ENCODE peak calls at places on chromosomes 2 and 18, in eight cellular contexts. One of them, this sample, is unnamed.

GRCh38 chr2:239846789-239847676 is 178.1 kb downstream of the NDUFA10 start:
- DNase-seq in AG10803: no peak
- DNase-seq in vagina: peak
- DNase-seq in GM10248: no peak
- DNase-seq in uterus: no peak
- DNase-seq in sigmoid colon: no peak
- DNase-seq in IMR-90: no peak
- DNase-seq in PC-3: no peak
- DNase-seq in this sample: no peak

GRCh38 chr2:205494856-205495255 is 187.4 kb upstream of the NRP2 start:
- DNase-seq in AG10803: peak
- DNase-seq in vagina: no peak
- DNase-seq in GM10248: no peak
- DNase-seq in uterus: no peak
- DNase-seq in sigmoid colon: no peak
- DNase-seq in IMR-90: peak
- DNase-seq in PC-3: no peak
- DNase-seq in this sample: no peak

GRCh38 chr2:213834331-213834730 is 550.1 kb downstream of the SPAG16 start:
- DNase-seq in AG10803: peak
- DNase-seq in vagina: no peak
- DNase-seq in GM10248: no peak
- DNase-seq in uterus: no peak
- DNase-seq in sigmoid colon: no peak
- DNase-seq in IMR-90: peak
- DNase-seq in PC-3: peak
- DNase-seq in this sample: no peak

GRCh38 chr2:201580486-201580885 is 62.8 kb downstream of the TMEM237 start:
- DNase-seq in AG10803: peak
- DNase-seq in vagina: no peak
- DNase-seq in GM10248: no peak
- DNase-seq in uterus: no peak
- DNase-seq in sigmoid colon: no peak
- DNase-seq in IMR-90: peak
- DNase-seq in PC-3: no peak
- DNase-seq in this sample: no peak

GRCh38 chr2:47266939-47267338 is 111.8 kb upstream of the STPG4 start:
- DNase-seq in AG10803: no peak
- DNase-seq in vagina: no peak
- DNase-seq in GM10248: no peak
- DNase-seq in uterus: no peak
- DNase-seq in sigmoid colon: peak
- DNase-seq in IMR-90: no peak
- DNase-seq in PC-3: no peak
- DNase-seq in this sample: no peak

GRCh38 chr2:47559079-47559684 is 156.2 kb downstream of the MSH2 start:
- DNase-seq in AG10803: no peak
- DNase-seq in vagina: no peak
- DNase-seq in GM10248: no peak
- DNase-seq in uterus: no peak
- DNase-seq in sigmoid colon: no peak
- DNase-seq in IMR-90: peak
- DNase-seq in PC-3: peak
- DNase-seq in this sample: no peak

GRCh38 chr2:8435608-8436007 is 246.2 kb upstream of the ID2 start:
- DNase-seq in AG10803: peak
- DNase-seq in vagina: no peak
- DNase-seq in GM10248: no peak
- DNase-seq in uterus: no peak
- DNase-seq in sigmoid colon: peak
- DNase-seq in IMR-90: no peak
- DNase-seq in PC-3: no peak
- DNase-seq in this sample: no peak

GRCh38 chr18:22563098-22563707 is 145.5 kb upstream of the CTAGE1 start:
- DNase-seq in AG10803: peak
- DNase-seq in vagina: no peak
- DNase-seq in GM10248: peak
- DNase-seq in uterus: peak
- DNase-seq in sigmoid colon: no peak
- DNase-seq in IMR-90: peak
- DNase-seq in PC-3: peak
- DNase-seq in this sample: no peak

GRCh38 chr18:11950824-11951223 is 30.5 kb upstream of the IMPA2 start:
- DNase-seq in AG10803: no peak
- DNase-seq in vagina: no peak
- DNase-seq in GM10248: no peak
- DNase-seq in uterus: no peak
- DNase-seq in sigmoid colon: no peak
- DNase-seq in IMR-90: no peak
- DNase-seq in PC-3: no peak
- DNase-seq in this sample: no peak

GRCh38 chr2:241833101-241833937 is 24.3 kb downstream of the NEU4 start:
- DNase-seq in AG10803: peak
- DNase-seq in vagina: no peak
- DNase-seq in GM10248: no peak
- DNase-seq in uterus: peak
- DNase-seq in sigmoid colon: peak
- DNase-seq in IMR-90: peak
- DNase-seq in PC-3: peak
- DNase-seq in this sample: no peak

GRCh38 chr2:191691016-191691725 is 13.2 kb downstream of the NABP1 start:
- DNase-seq in AG10803: peak
- DNase-seq in vagina: no peak
- DNase-seq in GM10248: peak
- DNase-seq in uterus: peak
- DNase-seq in sigmoid colon: no peak
- DNase-seq in IMR-90: peak
- DNase-seq in PC-3: peak
- DNase-seq in this sample: no peak

GRCh38 chr18:10442551-10442971 is 11.9 kb upstream of the APCDD1 start:
- DNase-seq in AG10803: peak
- DNase-seq in vagina: no peak
- DNase-seq in GM10248: no peak
- DNase-seq in uterus: no peak
- DNase-seq in sigmoid colon: no peak
- DNase-seq in IMR-90: no peak
- DNase-seq in PC-3: no peak
- DNase-seq in this sample: no peak
- TF ChIP-seq CTCF in AG10803: peak
- TF ChIP-seq CTCF in vagina: no peak
- TF ChIP-seq CTCF in GM10248: no peak
- TF ChIP-seq CTCF in uterus: no peak
- TF ChIP-seq CTCF in sigmoid colon: no peak
- TF ChIP-seq CTCF in IMR-90: peak
- TF ChIP-seq CTCF in PC-3: no peak
- TF ChIP-seq CTCF in this sample: no peak

GRCh38 chr2:637804-638203 is 39.4 kb downstream of the TMEM18 start:
- DNase-seq in AG10803: no peak
- DNase-seq in vagina: no peak
- DNase-seq in GM10248: no peak
- DNase-seq in uterus: no peak
- DNase-seq in sigmoid colon: no peak
- DNase-seq in IMR-90: no peak
- DNase-seq in PC-3: peak
- DNase-seq in this sample: no peak

GRCh38 chr2:634670-635395 is 42.4 kb downstream of the TMEM18 start:
- DNase-seq in AG10803: no peak
- DNase-seq in vagina: peak
- DNase-seq in GM10248: no peak
- DNase-seq in uterus: no peak
- DNase-seq in sigmoid colon: peak
- DNase-seq in IMR-90: no peak
- DNase-seq in PC-3: peak
- DNase-seq in this sample: no peak

GRCh38 chr2:637406-637776 is 39.8 kb downstream of the TMEM18 start:
- DNase-seq in AG10803: no peak
- DNase-seq in vagina: peak
- DNase-seq in GM10248: no peak
- DNase-seq in uterus: no peak
- DNase-seq in sigmoid colon: peak
- DNase-seq in IMR-90: no peak
- DNase-seq in PC-3: no peak
- DNase-seq in this sample: no peak

GRCh38 chr2:636151-636621 is 41.0 kb downstream of the TMEM18 start:
- DNase-seq in AG10803: no peak
- DNase-seq in vagina: peak
- DNase-seq in GM10248: no peak
- DNase-seq in uterus: no peak
- DNase-seq in sigmoid colon: peak
- DNase-seq in IMR-90: no peak
- DNase-seq in PC-3: no peak
- DNase-seq in this sample: no peak

DNA sequence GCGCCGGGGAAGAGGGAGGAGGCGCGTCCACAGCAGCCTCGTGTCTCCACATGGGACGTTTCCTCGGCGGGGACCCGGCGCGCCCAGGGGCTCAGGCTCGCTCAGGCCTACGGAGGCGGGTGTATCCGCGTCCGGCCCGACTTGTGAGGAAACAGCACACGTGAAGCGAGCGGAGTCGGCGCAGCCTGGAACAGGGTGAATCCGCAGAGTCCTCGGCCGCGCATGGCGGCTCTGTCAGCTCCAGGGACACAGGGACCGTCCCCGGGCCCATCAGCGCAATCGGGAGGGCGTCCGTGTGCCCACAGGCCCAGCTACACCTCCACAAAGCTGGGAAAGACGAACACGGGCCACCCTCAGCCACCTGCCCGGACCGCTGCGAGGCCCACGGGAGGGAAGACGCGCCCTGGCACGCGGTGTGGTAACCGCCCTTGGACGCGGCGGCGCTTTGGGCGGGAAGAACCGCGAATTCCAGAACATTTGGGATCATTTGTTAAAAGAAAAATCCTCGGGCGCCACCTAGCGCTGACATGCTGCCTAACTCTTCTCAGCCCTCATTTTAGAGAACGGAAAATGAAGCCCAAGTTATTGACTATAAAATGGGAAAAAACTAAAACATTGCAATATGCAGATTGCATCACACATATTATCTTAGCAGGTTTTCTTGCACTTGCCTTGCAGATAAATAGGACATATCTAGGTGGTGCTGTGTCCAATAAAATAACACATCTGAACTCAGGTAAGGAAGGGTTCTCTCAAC is 40.4 kb downstream of the TMEM18 start:
- DNase-seq in AG10803: peak
- DNase-seq in vagina: peak
- DNase-seq in GM10248: peak
- DNase-seq in uterus: peak
- DNase-seq in sigmoid colon: peak
- DNase-seq in IMR-90: peak
- DNase-seq in PC-3: peak
- DNase-seq in this sample: peak
- TF ChIP-seq CTCF in AG10803: peak
- TF ChIP-seq CTCF in vagina: peak
- TF ChIP-seq CTCF in GM10248: peak
- TF ChIP-seq CTCF in uterus: peak
- TF ChIP-seq CTCF in sigmoid colon: peak
- TF ChIP-seq CTCF in IMR-90: peak
- TF ChIP-seq CTCF in PC-3: peak
- TF ChIP-seq CTCF in this sample: no peak

GRCh38 chr2:99201959-99202678 is 21.1 kb downstream of the MRPL30 start:
- DNase-seq in AG10803: no peak
- DNase-seq in vagina: no peak
- DNase-seq in GM10248: no peak
- DNase-seq in uterus: no peak
- DNase-seq in sigmoid colon: no peak
- DNase-seq in IMR-90: no peak
- DNase-seq in PC-3: no peak
- DNase-seq in this sample: no peak
- TF ChIP-seq CTCF in AG10803: no peak
- TF ChIP-seq CTCF in vagina: no peak
- TF ChIP-seq CTCF in GM10248: no peak
- TF ChIP-seq CTCF in uterus: no peak
- TF ChIP-seq CTCF in sigmoid colon: no peak
- TF ChIP-seq CTCF in IMR-90: no peak
- TF ChIP-seq CTCF in PC-3: no peak
- TF ChIP-seq CTCF in this sample: no peak

DNA sequence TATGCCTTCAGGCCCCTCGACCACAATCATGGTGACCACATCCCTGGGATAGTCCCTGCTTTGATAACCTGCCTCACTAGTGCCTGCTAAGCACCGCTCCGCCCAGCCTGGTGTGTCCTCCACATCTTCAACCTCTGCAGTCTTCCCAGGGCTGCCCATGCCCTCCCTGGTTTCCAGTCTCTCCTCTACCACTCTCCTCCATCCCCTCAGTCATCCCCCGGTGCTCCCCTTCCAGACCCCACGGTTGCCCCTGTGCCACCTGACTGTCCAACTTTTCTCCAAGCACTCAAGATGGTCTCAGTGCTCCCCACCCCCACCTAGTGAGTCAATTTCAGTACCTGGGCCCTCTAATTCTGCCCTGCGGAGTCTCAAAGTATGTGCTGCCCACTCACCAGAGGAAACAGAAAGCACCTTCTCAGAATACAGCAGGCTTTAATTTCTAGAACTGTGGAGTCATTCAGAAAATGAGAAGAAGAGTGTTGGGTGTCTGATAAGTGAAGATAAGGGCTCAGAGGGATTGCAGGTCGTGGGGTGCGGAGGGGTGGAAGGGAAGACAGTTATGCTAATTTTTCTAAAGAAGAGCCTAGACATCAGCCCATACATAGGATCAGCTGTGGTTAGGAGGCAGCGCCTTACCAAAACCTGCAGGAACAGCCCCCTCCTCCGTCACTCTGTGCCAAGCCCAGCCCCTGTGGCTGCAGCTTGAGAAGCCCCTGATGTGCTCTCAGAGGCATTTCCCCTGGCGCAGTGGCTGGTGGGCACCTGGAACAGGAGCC is 53.6 kb upstream of the CAB39 start:
- DNase-seq in AG10803: no peak
- DNase-seq in vagina: no peak
- DNase-seq in GM10248: peak
- DNase-seq in uterus: no peak
- DNase-seq in sigmoid colon: no peak
- DNase-seq in IMR-90: no peak
- DNase-seq in PC-3: no peak
- DNase-seq in this sample: no peak
- TF ChIP-seq CTCF in AG10803: no peak
- TF ChIP-seq CTCF in vagina: no peak
- TF ChIP-seq CTCF in GM10248: no peak
- TF ChIP-seq CTCF in uterus: no peak
- TF ChIP-seq CTCF in sigmoid colon: no peak
- TF ChIP-seq CTCF in IMR-90: no peak
- TF ChIP-seq CTCF in PC-3: no peak
- TF ChIP-seq CTCF in this sample: no peak